ENCODE peak calls at places on chromosomes 16 and 17, in eight cellular contexts. U, Z, X, G, C, B, F and P are unnamed samples.

GRCh38 chr17:55699178-55699865 is 23.3 kb downstream of the TMEM100 start:
- DNase-seq in U (no peak), Z (peak), X (peak), G (no peak), C (no peak), B (no peak), F (no peak), P (no peak)

GRCh38 chr17:38417210-38417951 is 10.9 kb upstream of the ARHGAP23 start:
- DNase-seq in U (no peak), Z (no peak), X (no peak), G (no peak), C (no peak), B (no peak), F (no peak), P (peak)

GRCh38 chr16:65123846-65124513 is 2.1 kb upstream of the CDH11 start:
- DNase-seq in U (no peak), Z (no peak), X (peak), G (no peak), C (no peak), B (no peak), F (no peak), P (no peak)

GRCh38 chr17:62064791-62065563 is at the start of gene MED13:
- DNase-seq in U (peak), Z (peak), X (peak), G (peak), C (peak), B (peak), F (peak), P (peak)

GRCh38 chr17:36939059-36939943 is 2.0 kb downstream of the LHX1 start:
- DNase-seq in U (no peak), Z (no peak), X (peak), G (no peak), C (no peak), B (no peak), F (no peak), P (no peak)

GRCh38 chr16:10493276-10493675 is 87.1 kb downstream of the EMP2 start:
- DNase-seq in U (no peak), Z (no peak), X (no peak), G (no peak), C (no peak), B (peak), F (no peak), P (no peak)

GRCh38 chr17:63120406-63120805 is 154.4 kb downstream of the TANC2 start:
- DNase-seq in U (no peak), Z (no peak), X (no peak), G (no peak), C (no peak), B (peak), F (no peak), P (no peak)

GRCh38 chr17:19596869-19597268 is 51.7 kb upstream of the ALDH3A2 start:
- DNase-seq in U (no peak), Z (no peak), X (no peak), G (no peak), C (no peak), B (no peak), F (no peak), P (no peak)

GRCh38 chr16:68756250-68757051 is 19.4 kb downstream of the CDH1 start:
- DNase-seq in U (peak), Z (no peak), X (no peak), G (peak), C (no peak), B (no peak), F (no peak), P (peak)

GRCh38 chr17:77307479-77308198 is 166.9 kb downstream of the SEC14L1 start:
- DNase-seq in U (no peak), Z (no peak), X (no peak), G (no peak), C (no peak), B (peak), F (no peak), P (no peak)

GRCh38 chr16:31301708-31302400 is 42.1 kb downstream of the ITGAM start:
- DNase-seq in U (no peak), Z (no peak), X (peak), G (peak), C (no peak), B (peak), F (no peak), P (peak)

GRCh38 chr17:54662978-54663876 is 237.4 kb upstream of the TOM1L1 start:
- DNase-seq in U (no peak), Z (no peak), X (peak), G (no peak), C (no peak), B (no peak), F (no peak), P (no peak)

GRCh38 chr16:1003551-1004347 is 22.2 kb downstream of the SOX8 start:
- DNase-seq in U (no peak), Z (no peak), X (no peak), G (no peak), C (peak), B (no peak), F (no peak), P (no peak)

GRCh38 chr16:48206594-48207242 is 37.4 kb upstream of the LONP2 start:
- DNase-seq in U (no peak), Z (no peak), X (no peak), G (no peak), C (no peak), B (peak), F (no peak), P (no peak)

GRCh38 chr17:77300016-77300686 is 159.4 kb downstream of the SEC14L1 start:
- DNase-seq in U (no peak), Z (no peak), X (no peak), G (peak), C (no peak), B (no peak), F (no peak), P (no peak)

GRCh38 chr16:85655216-85656129 is 33.3 kb downstream of the GINS2 start:
- DNase-seq in U (no peak), Z (no peak), X (no peak), G (no peak), C (no peak), B (no peak), F (no peak), P (no peak)

GRCh38 chr17:48679385-48680096 is 42.8 kb downstream of the PRAC1 start:
- DNase-seq in U (no peak), Z (no peak), X (no peak), G (no peak), C (no peak), B (no peak), F (no peak), P (no peak)

GRCh38 chr16:63789603-63790002 is 1332.3 kb downstream of the CDH11 start:
- DNase-seq in U (no peak), Z (no peak), X (no peak), G (peak), C (no peak), B (no peak), F (no peak), P (peak)

GRCh38 chr17:50055426-50056216 is at the start of gene ITGA3:
- DNase-seq in U (peak), Z (peak), X (peak), G (peak), C (peak), B (peak), F (peak), P (peak)

GRCh38 chr17:50056217-50056960 is 479 bp downstream of the ITGA3 start:
- DNase-seq in U (peak), Z (no peak), X (peak), G (peak), C (peak), B (peak), F (peak), P (peak)

GRCh38 chr17:50056961-50057330 is 1.0 kb downstream of the ITGA3 start:
- DNase-seq in U (no peak), Z (no peak), X (peak), G (peak), C (no peak), B (peak), F (no peak), P (no peak)

GRCh38 chr17:50053654-50053960 is 2.3 kb upstream of the ITGA3 start:
- DNase-seq in U (no peak), Z (no peak), X (no peak), G (no peak), C (no peak), B (peak), F (no peak), P (no peak)

DNA sequence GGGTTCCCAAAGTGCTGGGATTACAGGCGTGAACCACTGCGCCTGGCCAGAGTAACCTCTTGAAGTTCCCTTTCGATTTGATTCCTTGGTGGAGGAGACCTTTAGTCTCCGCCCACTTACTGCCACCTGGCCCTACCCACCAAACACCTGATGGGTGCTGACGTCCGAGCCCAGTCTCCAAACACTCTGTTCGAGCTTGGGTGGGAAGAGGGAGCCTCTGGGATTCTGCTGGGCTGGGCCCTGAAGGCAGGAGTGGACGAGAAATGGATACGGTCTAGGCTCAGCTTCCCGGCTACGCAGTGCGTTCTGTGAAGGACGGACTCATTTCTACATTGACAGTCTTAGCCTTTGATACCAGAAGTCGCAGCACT is 870 bp upstream of the ITGA3 start:
- DNase-seq in U (peak), Z (no peak), X (peak), G (peak), C (no peak), B (no peak), F (no peak), P (no peak)
- H3K4me3 ChIP-seq in U (peak), Z (peak), X (peak), G (peak), C (no peak), B (peak), F (peak), P (peak)

GRCh38 chr16:77434022-77434364 is 841 bp downstream of the ADAMTS18 start:
- DNase-seq in U (no peak), Z (no peak), X (no peak), G (no peak), C (no peak), B (no peak), F (no peak), P (no peak)
- H3K4me3 ChIP-seq in U (no peak), Z (peak), X (peak), G (peak), C (no peak), B (no peak), F (no peak), P (no peak)

GRCh38 chr17:57357392-57357784 is 101.1 kb downstream of the MSI2 start:
- DNase-seq in U (peak), Z (peak), X (no peak), G (no peak), C (peak), B (no peak), F (peak), P (peak)
- H3K4me3 ChIP-seq in U (no peak), Z (no peak), X (no peak), G (no peak), C (no peak), B (no peak), F (peak), P (peak)

GRCh38 chr16:12901597-12902436 is at the start of gene SHISA9:
- DNase-seq in U (no peak), Z (no peak), X (peak), G (no peak), C (no peak), B (peak), F (no peak), P (no peak)

GRCh38 chr16:12902511-12903324 is 1.3 kb downstream of the SHISA9 start:
- DNase-seq in U (no peak), Z (no peak), X (peak), G (no peak), C (no peak), B (no peak), F (no peak), P (no peak)

GRCh38 chr16:12900599-12901203 is 697 bp upstream of the SHISA9 start:
- DNase-seq in U (no peak), Z (no peak), X (peak), G (no peak), C (no peak), B (no peak), F (no peak), P (no peak)

GRCh38 chr16:12899529-12900168 is 1.7 kb upstream of the SHISA9 start:
- DNase-seq in U (no peak), Z (no peak), X (peak), G (no peak), C (no peak), B (no peak), F (no peak), P (no peak)

GRCh38 chr16:12901204-12901596 is 198 bp upstream of the SHISA9 start:
- DNase-seq in U (no peak), Z (no peak), X (peak), G (no peak), C (no peak), B (no peak), F (no peak), P (no peak)
- H3K4me3 ChIP-seq in U (no peak), Z (no peak), X (peak), G (no peak), C (no peak), B (no peak), F (no peak), P (no peak)

DNA sequence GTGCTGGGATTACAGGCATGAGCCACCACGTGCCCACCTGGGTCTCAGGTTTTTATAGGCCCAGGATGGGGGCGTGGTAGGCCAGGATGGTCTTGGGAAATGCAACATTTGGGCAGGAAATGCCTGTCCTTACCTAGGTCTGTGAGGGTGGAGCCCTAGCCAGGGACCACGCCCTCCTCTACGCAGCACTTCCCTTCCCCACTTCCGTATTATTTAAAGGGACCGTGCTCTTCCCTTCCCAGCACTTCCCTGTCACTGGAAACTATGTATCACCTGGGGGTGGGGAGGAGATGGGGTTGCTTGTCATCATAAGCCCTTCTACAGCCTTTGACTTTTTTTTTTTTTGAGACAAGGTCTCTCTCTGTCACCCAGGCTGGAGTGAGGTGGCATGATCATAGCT is 238.9 kb upstream of the NLRP1 start:
- DNase-seq in U (no peak), Z (no peak), X (no peak), G (no peak), C (no peak), B (no peak), F (no peak), P (no peak)
- H3K4me3 ChIP-seq in U (no peak), Z (no peak), X (no peak), G (no peak), C (no peak), B (no peak), F (no peak), P (no peak)

DNA sequence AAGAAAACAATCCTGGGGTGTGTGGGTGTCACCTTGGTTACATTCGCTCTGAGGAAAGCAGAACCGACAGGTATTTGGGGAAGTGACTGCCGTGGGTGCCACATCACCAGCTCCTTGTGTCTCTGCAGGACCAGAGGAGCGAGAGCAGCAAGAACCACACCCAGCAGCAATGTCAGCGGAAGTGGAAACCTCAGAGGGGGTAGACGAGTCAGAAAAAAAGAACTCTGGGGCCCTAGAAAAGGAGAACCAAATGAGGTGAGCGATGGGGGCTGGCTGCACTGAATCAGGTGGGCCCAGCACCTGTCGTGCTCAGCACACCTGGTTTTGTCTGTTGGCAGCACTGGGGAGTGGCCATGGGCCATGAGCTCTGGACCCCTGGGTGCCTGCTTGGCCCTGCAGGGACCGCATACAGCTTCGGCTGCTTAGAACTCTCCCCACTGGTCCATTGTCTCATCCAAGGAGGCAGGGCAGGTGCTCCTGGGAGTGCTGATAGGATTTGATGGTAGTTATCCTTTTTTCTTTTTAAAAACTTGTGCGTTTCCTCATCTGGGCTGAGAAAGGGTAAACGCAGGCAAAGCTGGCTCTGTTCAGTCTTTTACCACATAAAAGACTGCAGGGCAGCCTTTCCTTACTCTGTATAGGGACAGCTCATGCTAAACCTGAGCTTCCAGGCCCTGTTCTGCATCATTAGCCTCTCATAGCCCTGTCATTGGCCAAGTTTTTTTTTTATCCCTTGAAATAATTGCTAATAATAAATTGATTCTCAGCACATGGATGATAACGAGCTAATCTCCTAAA is 29.4 kb downstream of the HMOX2 start:
- DNase-seq in U (no peak), Z (no peak), X (no peak), G (no peak), C (no peak), B (no peak), F (no peak), P (peak)
- H3K4me3 ChIP-seq in U (no peak), Z (peak), X (no peak), G (no peak), C (no peak), B (no peak), F (no peak), P (peak)

GRCh38 chr17:65123757-65124675 is 13.2 kb upstream of the RGS9 start:
- DNase-seq in U (no peak), Z (no peak), X (no peak), G (peak), C (no peak), B (peak), F (no peak), P (no peak)
- H3K4me3 ChIP-seq in U (peak), Z (peak), X (peak), G (peak), C (peak), B (no peak), F (peak), P (peak)

DNA sequence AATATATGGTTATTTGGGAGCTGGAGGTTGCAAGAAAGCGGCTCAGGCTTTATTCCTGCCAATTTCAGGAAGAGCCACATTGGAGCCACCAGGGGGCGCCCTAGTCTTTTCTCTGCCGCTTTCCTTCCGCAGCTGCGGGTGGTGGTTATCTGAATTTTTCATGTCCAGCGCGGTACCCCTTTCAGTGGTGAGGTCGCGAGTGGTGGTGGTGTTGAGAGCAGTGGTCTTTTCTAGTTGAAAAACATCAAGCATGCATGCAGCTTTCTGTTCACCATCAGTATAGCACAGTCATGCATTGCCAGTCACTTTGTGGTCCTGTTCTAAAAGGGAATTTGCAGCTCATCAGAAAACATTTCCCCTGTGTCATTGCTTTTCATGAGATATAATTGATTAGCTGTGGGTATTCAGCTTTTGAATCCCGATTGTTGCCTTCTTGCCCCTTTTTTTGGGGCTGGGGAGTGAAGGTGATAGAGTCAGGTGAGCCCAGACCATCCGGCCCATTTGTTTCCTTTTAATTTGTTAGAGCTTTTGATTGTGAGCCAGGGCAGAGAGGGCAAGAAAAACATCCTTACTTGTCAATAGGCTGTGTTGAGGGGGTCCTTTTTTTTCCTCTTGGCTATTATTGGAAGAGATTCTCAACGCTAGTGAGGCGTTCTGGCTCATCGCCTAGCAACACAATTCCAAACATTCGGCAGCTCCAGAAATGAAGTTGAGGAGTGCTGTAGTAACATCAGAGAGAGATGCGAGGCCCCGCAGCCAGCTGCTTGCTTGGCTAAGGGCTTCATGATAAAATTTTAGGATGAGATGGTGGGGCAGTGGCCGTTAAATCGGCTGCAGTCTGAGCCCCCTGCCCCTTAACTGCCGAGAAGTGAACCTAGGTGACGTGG is 119.0 kb downstream of the SNX29 start:
- DNase-seq in U (peak), Z (peak), X (peak), G (peak), C (peak), B (peak), F (peak), P (peak)
- H3K4me3 ChIP-seq in U (no peak), Z (no peak), X (no peak), G (no peak), C (no peak), B (no peak), F (peak), P (no peak)